ENCODE peak calls at places on chromosomes 4 and X, in ten cellular contexts. O, Z, X, B, H, D, N, M, K and I are unnamed samples.

GRCh38 chrX:74461384-74461783 is 40.1 kb downstream of the SLC16A2 start:
- DNase-seq in O (no peak), Z (no peak), X (no peak), B (no peak), H (peak), D (no peak), N (no peak), M (no peak), K (no peak), I (no peak)

GRCh38 chr4:107492566-107492965 is 227.5 kb downstream of the PAPSS1 start:
- DNase-seq in O (no peak), Z (no peak), X (no peak), B (no peak), H (no peak), D (no peak), N (no peak), M (no peak), K (no peak), I (no peak)

GRCh38 chr4:54091637-54092404 is 8.1 kb upstream of the GSX2 start:
- DNase-seq in O (peak), Z (peak), X (peak), B (peak), H (peak), D (no peak), N (peak), M (peak), K (peak), I (no peak)

GRCh38 chrX:49878834-49879655 is at the start of gene USP27X:
- DNase-seq in O (peak), Z (peak), X (peak), B (peak), H (peak), D (peak), N (peak), M (peak), K (peak), I (no peak)

GRCh38 chr4:61425315-61425714 is 225.2 kb downstream of the ADGRL3 start:
- DNase-seq in O (no peak), Z (no peak), X (no peak), B (no peak), H (no peak), D (no peak), N (no peak), M (no peak), K (no peak), I (no peak)

GRCh38 chr4:86972997-86973396 is 38.2 kb downstream of the AFF1 start:
- DNase-seq in O (no peak), Z (no peak), X (no peak), B (peak), H (no peak), D (no peak), N (no peak), M (peak), K (peak), I (no peak)

GRCh38 chrX:69163936-69164741 is 1.1 kb downstream of the PJA1 start:
- DNase-seq in O (no peak), Z (no peak), X (no peak), B (no peak), H (peak), D (no peak), N (peak), M (no peak), K (peak), I (no peak)

GRCh38 chrX:107396235-107396634 is 53.2 kb upstream of the FRMPD3 start:
- DNase-seq in O (no peak), Z (no peak), X (no peak), B (no peak), H (no peak), D (no peak), N (no peak), M (no peak), K (no peak), I (no peak)

GRCh38 chrX:30992381-30992904 is 79.4 kb downstream of the FTHL17 start:
- DNase-seq in O (no peak), Z (no peak), X (no peak), B (no peak), H (peak), D (no peak), N (no peak), M (peak), K (no peak), I (no peak)

GRCh38 chrX:8139713-8140112 is 31.4 kb downstream of the VCX2 start:
- DNase-seq in O (no peak), Z (no peak), X (no peak), B (no peak), H (no peak), D (no peak), N (no peak), M (no peak), K (no peak), I (no peak)

GRCh38 chr4:177640864-177641263 is 198.6 kb upstream of the AGA start:
- DNase-seq in O (no peak), Z (no peak), X (no peak), B (no peak), H (no peak), D (no peak), N (no peak), M (no peak), K (no peak), I (no peak)

GRCh38 chrX:130385520-130385919 is at the start of gene GPR119:
- DNase-seq in O (no peak), Z (no peak), X (no peak), B (no peak), H (no peak), D (no peak), N (no peak), M (no peak), K (peak), I (no peak)

GRCh38 chr4:100984901-100985300 is 362.4 kb downstream of the PPP3CA start:
- DNase-seq in O (no peak), Z (no peak), X (no peak), B (no peak), H (no peak), D (no peak), N (no peak), M (no peak), K (no peak), I (no peak)

DNA sequence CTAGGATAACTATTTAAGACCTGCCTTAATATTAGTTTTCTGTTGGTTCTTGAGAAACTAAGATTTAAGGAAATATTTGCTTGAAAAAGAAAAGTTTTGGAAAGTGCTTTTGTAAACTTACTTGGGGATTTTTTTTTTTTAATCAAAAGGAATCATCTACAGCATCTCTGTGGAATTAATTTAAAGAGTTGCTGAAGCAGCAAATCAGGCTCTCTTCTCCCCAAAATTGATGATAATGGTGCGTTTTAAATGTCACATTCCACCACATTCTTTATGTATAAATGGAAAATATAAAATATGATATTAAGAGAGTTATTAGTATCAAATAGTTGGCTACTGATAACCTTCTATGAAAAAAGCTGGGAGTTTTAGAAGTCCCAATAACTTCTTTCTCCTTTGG is 4.2 kb downstream of the KLF3 start:
- DNase-seq in O (no peak), Z (no peak), X (no peak), B (no peak), H (no peak), D (no peak), N (no peak), M (no peak), K (no peak), I (no peak)
- H3K27ac ChIP-seq in O (peak), Z (no peak), X (peak), B (peak), H (peak), D (no peak), N (no peak), M (peak), K (peak), I (peak)

DNA sequence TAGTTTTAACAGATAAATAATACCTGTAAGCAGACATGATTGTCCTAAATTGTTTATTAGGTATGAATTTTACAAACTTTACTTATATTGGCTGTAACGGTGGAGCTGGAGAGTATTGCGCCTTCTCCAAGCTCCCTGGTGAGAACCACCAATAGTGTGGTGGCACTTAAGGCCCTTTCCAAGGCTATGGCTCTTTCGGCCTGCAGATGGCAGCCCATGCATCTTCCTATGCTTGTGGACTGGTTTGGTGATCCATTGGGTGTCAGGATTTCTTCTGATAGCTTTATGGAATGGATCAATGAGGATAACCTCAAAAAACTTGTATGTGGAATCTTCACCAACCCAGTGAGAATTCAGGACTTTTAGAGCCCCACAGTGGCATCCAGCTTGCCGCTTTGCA is 7.8 kb downstream of the LARP1B start:
- DNase-seq in O (no peak), Z (peak), X (no peak), B (no peak), H (peak), D (peak), N (peak), M (peak), K (no peak), I (no peak)
- TF ChIP-seq CTCF in O (no peak), Z (peak), X (no peak), B (peak), H (no peak), D (peak), N (no peak), M (peak), K (no peak), I (no peak)

GRCh38 chrX:153818571-153819397 is 11.6 kb downstream of the PDZD4 start:
- DNase-seq in O (no peak), Z (peak), X (no peak), B (no peak), H (no peak), D (no peak), N (peak), M (no peak), K (peak), I (no peak)
- TF ChIP-seq POLR2A in O (no peak), Z (peak), X (no peak), B (no peak), H (no peak), D (no peak), N (no peak), M (no peak), K (no peak), I (no peak)

GRCh38 chr4:151743894-151744293 is 16.9 kb downstream of the GATB start:
- DNase-seq in O (no peak), Z (no peak), X (no peak), B (no peak), H (no peak), D (no peak), N (no peak), M (no peak), K (no peak), I (no peak)

GRCh38 chr4:151743128-151743854 is 17.5 kb downstream of the GATB start:
- DNase-seq in O (no peak), Z (no peak), X (no peak), B (no peak), H (no peak), D (no peak), N (no peak), M (no peak), K (no peak), I (no peak)

GRCh38 chr4:151745727-151746231 is 15.0 kb downstream of the GATB start:
- DNase-seq in O (no peak), Z (no peak), X (no peak), B (no peak), H (no peak), D (no peak), N (no peak), M (no peak), K (no peak), I (no peak)

GRCh38 chr4:151739118-151739517 is 21.7 kb downstream of the GATB start:
- DNase-seq in O (no peak), Z (no peak), X (no peak), B (no peak), H (no peak), D (no peak), N (no peak), M (no peak), K (no peak), I (no peak)

DNA sequence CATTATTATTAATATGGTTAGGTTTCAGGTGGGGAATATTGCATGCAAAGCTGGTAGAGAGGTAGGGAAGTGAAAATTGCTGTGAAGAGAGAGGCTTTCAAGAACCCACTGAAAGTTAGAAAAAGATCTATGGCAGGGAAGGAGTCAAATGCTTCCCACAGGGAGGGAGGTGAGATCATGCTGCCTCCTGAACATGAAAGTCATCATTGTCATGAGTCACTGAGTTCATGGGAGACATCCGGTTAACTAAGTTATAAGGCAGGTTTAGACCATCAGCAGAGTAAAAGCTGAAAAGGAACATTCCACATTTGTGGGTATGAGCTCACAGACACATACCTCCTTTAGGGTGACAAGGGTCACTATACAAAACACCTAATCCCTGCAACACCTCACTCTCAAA is 16.2 kb downstream of the GATB start:
- DNase-seq in O (no peak), Z (no peak), X (no peak), B (no peak), H (no peak), D (peak), N (no peak), M (peak), K (no peak), I (no peak)
- H3K27ac ChIP-seq in O (no peak), Z (no peak), X (peak), B (peak), H (no peak), D (peak), N (no peak), M (no peak), K (no peak), I (no peak)

DNA sequence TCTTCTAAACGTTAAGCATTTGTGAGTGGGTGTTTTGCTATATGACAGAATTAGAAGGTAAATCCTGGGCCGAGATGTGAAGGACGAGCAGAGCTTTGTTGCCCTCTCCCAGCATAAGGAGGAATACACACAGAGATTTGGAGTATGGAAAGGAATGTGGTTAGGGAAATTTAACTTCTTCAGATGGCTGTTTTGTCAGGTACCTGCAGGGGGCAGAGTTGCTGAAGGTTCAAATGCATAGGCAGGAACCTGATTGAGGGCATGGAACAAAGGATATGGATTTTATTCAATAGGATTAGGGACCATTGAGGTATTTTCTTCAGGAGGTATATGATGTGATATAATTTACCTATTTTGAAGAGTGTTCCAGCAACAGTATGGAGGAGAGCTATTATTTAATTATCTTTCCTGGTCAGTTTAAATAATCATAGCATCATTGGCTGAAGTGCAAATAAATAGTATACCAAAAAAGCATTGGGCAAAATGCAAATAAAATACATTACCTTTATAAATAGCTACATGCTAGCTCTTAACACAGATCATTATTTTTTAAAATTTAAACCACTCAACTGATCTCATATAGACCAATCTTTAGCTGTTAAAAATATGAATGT is 143.6 kb downstream of the SLIT2 start:
- DNase-seq in O (no peak), Z (peak), X (no peak), B (peak), H (peak), D (peak), N (peak), M (peak), K (peak), I (no peak)
- TF ChIP-seq CTCF in O (no peak), Z (peak), X (no peak), B (peak), H (no peak), D (peak), N (peak), M (peak), K (peak), I (peak)

DNA sequence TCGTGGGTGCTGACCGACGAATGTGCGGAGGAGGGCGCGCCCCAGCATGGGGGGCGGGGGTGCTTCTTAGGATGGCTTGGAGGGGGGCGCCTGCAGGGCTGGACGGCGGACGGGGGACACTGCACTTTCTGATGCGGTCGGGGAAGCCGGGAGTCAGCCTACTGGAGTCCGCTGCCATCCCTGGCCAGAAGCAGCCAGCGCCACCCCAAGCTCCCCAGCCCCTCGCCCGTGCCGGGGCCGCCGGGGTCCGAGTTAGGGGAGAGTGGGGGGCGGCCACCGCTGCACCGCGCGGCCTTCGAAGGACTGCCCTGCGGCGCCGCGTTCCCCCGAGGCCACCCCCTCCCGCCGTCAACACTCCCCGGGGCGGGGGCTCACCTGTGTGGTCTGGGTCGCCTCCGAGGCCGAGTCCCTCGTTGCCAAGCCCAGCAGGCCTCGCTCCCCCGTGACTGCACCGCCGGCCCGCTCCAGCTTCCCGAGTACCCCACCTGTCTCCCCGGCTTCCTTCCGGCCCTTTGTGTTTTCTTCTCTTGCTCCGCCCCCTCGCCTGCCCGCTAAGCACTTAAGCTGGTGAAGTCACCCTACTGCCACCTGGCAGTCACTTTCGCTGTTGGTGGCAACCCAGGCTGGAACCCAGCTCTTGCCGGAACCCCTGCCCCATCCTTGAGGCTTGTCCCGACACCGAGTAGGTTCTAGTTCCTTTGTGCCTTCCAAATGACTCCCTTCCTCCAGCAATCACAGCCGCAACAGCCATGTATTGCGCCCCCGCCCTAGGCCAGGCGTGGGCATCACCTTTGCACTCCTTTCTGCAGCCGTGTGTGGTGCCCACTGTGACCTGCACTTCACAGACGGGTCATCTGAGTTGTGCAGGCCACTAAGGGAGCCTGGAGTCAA is at the start of gene OCIAD2:
- DNase-seq in O (peak), Z (peak), X (peak), B (peak), H (peak), D (peak), N (peak), M (no peak), K (peak), I (peak)
- TF ChIP-seq POLR2A in O (no peak), Z (peak), X (peak), B (no peak), H (no peak), D (no peak), N (peak), M (no peak), K (peak), I (peak)

GRCh38 chrX:118392726-118393125 is 46.8 kb downstream of the WDR44 start:
- DNase-seq in O (no peak), Z (no peak), X (no peak), B (no peak), H (no peak), D (no peak), N (no peak), M (no peak), K (no peak), I (no peak)

DNA sequence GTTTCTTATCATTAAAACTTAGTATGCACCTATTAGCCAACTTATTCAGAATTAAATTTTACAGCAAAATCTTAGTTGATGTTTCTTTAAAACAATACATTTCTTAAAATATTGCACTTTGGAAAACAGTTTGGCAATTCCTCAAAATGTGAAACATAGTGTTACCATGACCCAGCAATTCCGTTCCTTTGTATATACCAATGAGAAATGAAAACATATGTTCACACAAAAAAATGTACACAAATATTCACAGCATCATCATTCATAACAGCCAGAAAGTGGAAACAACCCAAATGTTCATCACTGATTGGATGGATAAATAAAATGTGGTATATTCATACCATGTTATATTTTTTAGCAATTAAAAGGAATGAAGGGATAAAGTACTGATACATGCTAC is 50.2 kb downstream of the WDR44 start:
- DNase-seq in O (no peak), Z (no peak), X (no peak), B (no peak), H (no peak), D (no peak), N (no peak), M (no peak), K (no peak), I (no peak)
- H3K27ac ChIP-seq in O (no peak), Z (no peak), X (no peak), B (no peak), H (no peak), D (no peak), N (no peak), M (no peak), K (no peak), I (no peak)

GRCh38 chr4:153345011-153345981 is 808 bp downstream of the MND1 start:
- DNase-seq in O (peak), Z (no peak), X (peak), B (no peak), H (peak), D (peak), N (peak), M (peak), K (peak), I (no peak)
- TF ChIP-seq CTCF in O (no peak), Z (no peak), X (no peak), B (no peak), H (no peak), D (no peak), N (no peak), M (peak), K (no peak), I (no peak)

DNA sequence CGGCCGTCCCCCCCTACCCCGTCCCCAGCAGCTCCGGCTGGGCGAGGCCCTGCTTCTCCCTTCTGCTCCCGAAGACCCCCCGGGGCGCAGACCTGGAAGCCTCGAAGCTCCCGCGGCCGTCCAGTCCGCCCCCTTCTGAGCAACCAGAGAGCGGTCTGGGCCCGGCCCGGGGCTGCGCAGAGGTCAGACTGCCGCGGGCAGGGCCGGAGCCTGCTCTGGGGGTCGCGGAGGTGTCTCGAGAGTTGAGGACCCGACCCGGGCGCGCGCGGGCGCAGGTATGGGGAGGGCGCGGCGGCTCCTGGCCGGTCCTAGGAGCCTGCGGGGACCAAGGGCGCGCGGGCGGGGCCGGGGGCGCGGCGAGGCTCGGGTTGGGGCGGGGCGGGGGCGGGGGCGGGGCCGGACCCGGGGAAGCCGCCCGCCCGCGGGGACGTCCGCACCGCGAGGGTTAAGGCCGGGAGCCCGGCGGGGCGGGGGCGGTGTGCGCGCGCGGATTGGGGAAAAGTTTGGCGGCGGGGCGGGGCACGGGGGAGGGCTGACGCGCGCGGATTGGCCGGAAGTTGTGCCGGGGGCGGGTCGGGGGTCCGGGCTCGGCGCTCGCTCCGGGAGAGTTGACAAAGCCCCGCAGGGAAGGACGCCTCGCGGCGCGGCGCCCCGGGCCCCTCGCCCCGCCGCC is at the start of gene FGFRL1:
- DNase-seq in O (peak), Z (peak), X (peak), B (peak), H (peak), D (peak), N (peak), M (peak), K (peak), I (peak)
- TF ChIP-seq POLR2A in O (no peak), Z (no peak), X (peak), B (no peak), H (no peak), D (no peak), N (peak), M (no peak), K (peak), I (no peak)